ENCODE peak calls at places on chromosomes 13 and 19, in eight cellular contexts. L, I, K, C, N, R, B and S are unnamed samples.
A peak's percentile ranks its signal among the peaks of the same experiment; 100 is the strongest.

GRCh38 chr19:38264486-38265212 is at the start of gene SPINT2:
- DNase-seq in L (no peak), I (peak; percentile 95), K (peak; percentile 89), C (peak; percentile 67), N (no peak), R (peak; percentile 93), B (peak; percentile 47), S (no peak)

GRCh38 chr13:23705578-23705977 is 135.4 kb downstream of the TNFRSF19 start:
- DNase-seq in L (no peak), I (no peak), K (no peak), C (no peak), N (no peak), R (no peak), B (no peak), S (no peak)

GRCh38 chr13:22883961-22884360 is 296.8 kb upstream of the SGCG start:
- DNase-seq in L (no peak), I (no peak), K (no peak), C (no peak), N (no peak), R (peak; percentile 55), B (peak; percentile 26), S (no peak)

GRCh38 chr13:106555631-106556328 is 12.2 kb downstream of the ARGLU1 start:
- DNase-seq in L (no peak), I (no peak), K (no peak), C (no peak), N (peak; percentile 17), R (no peak), B (no peak), S (no peak)

GRCh38 chr19:2097330-2098327 is 914 bp downstream of the IZUMO4 start:
- DNase-seq in L (no peak), I (no peak), K (no peak), C (no peak), N (no peak), R (no peak), B (no peak), S (peak; percentile 90)

GRCh38 chr13:41053384-41053826 is 7.9 kb upstream of the WBP4 start:
- DNase-seq in L (peak; percentile 85), I (no peak), K (no peak), C (no peak), N (no peak), R (no peak), B (no peak), S (no peak)

GRCh38 chr19:46980756-46981155 is 38.9 kb upstream of the NPAS1 start:
- DNase-seq in L (no peak), I (no peak), K (no peak), C (no peak), N (no peak), R (no peak), B (no peak), S (no peak)

GRCh38 chr19:37227996-37228395 is 10.0 kb downstream of the ZNF383 start:
- DNase-seq in L (no peak), I (peak; percentile 56), K (peak; percentile 59), C (peak; percentile 30), N (peak; percentile 10), R (peak; percentile 72), B (no peak), S (no peak)

GRCh38 chr13:42384265-42384664 is 112.3 kb downstream of the AKAP11 start:
- DNase-seq in L (no peak), I (no peak), K (no peak), C (no peak), N (peak; percentile 26), R (no peak), B (no peak), S (no peak)

GRCh38 chr13:44331912-44332840 is 41.4 kb upstream of the SERP2 start:
- DNase-seq in L (peak; percentile 86), I (no peak), K (peak; percentile 81), C (no peak), N (peak; percentile 99), R (no peak), B (no peak), S (no peak)

GRCh38 chr19:42850981-42851717 is 28.4 kb downstream of the PSG1 start:
- DNase-seq in L (peak; percentile 92), I (no peak), K (no peak), C (no peak), N (peak; percentile 87), R (no peak), B (no peak), S (no peak)

GRCh38 chr13:75425216-75426009 is 56.6 kb downstream of the TBC1D4 start:
- DNase-seq in L (no peak), I (no peak), K (no peak), C (no peak), N (no peak), R (no peak), B (no peak), S (no peak)

GRCh38 chr19:51127755-51128154 is 3.0 kb downstream of the SIGLEC9 start:
- DNase-seq in L (peak; percentile 65), I (no peak), K (no peak), C (no peak), N (no peak), R (no peak), B (no peak), S (no peak)

GRCh38 chr19:49850487-49851342 is at the start of gene PTOV1:
- DNase-seq in L (peak; percentile 95), I (peak; percentile 92), K (peak; percentile 96), C (peak; percentile 92), N (peak; percentile 91), R (peak; percentile 93), B (peak; percentile 96), S (peak; percentile 96)
- TF ChIP-seq CTCF in L (no peak), I (no peak), K (no peak), C (no peak), N (no peak), R (no peak), B (no peak), S (no peak)

GRCh38 chr19:57466489-57466888 is 9.5 kb upstream of the VN1R1 start:
- DNase-seq in L (no peak), I (no peak), K (no peak), C (no peak), N (no peak), R (no peak), B (no peak), S (no peak)

GRCh38 chr19:57465680-57466381 is 8.9 kb upstream of the VN1R1 start:
- DNase-seq in L (peak; percentile 23), I (no peak), K (no peak), C (peak; percentile 15), N (no peak), R (no peak), B (no peak), S (no peak)
- TF ChIP-seq CTCF in L (peak; percentile 41), I (no peak), K (peak; percentile 42), C (no peak), N (peak; percentile 27), R (peak; percentile 76), B (peak; percentile 48), S (peak; percentile 41)

DNA sequence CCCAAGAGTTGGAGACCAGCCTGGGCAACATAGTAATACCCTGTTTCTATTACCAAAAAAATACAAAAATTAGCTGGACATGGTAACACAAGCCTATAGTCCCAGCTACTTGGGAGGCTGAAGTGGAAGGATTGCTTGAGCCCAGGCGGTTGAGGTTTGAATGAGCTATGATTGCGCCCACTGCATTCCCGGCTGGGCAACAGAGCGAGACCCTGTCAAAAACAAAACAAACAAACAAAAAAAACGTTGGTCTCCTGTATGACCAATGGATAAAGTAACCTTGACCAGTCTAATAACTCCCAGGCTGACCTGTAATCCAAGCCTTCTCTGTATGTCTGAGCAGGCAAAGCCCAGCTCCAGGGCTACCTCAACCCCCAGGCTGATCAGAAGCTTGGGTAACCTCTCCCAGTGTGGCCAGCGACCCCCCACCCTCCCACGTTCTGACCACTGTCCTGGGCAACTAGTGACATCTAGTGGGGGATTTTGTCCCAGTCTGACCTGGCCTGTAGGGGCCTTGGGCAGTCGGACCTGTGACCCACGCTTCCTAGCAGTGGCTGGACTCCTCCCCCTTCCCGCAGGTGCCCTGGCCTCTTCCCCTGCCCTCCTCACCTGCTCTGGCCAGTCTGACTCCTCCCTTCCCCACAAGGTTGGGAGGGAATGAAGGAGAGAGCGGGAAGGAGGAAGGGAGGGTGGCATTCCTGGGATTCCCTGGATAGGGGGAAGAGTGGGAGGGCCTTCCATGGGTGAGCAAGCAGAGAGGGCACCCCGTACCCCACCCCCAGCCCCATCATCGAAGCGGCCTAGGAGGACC is 1.0 kb upstream of the BCAM start:
- DNase-seq in L (peak; percentile 50), I (peak; percentile 69), K (peak; percentile 74), C (peak; percentile 77), N (peak; percentile 17), R (peak; percentile 99), B (peak; percentile 63), S (no peak)
- TF ChIP-seq CTCF in L (peak; percentile 61), I (peak; percentile 12), K (peak; percentile 52), C (peak; percentile 35), N (peak; percentile 60), R (peak; percentile 73), B (peak; percentile 53), S (peak; percentile 80)

GRCh38 chr13:112930192-112930591 is 38.8 kb upstream of the MCF2L start:
- DNase-seq in L (no peak), I (no peak), K (no peak), C (no peak), N (no peak), R (no peak), B (no peak), S (no peak)

GRCh38 chr13:112929778-112930055 is 39.3 kb upstream of the MCF2L start:
- DNase-seq in L (no peak), I (no peak), K (no peak), C (no peak), N (no peak), R (no peak), B (no peak), S (no peak)

GRCh38 chr13:112928958-112929777 is 39.8 kb upstream of the MCF2L start:
- DNase-seq in L (peak; percentile 44), I (no peak), K (no peak), C (no peak), N (peak; percentile 4), R (no peak), B (no peak), S (no peak)

GRCh38 chr13:112932971-112933370 is 36.0 kb upstream of the MCF2L start:
- DNase-seq in L (no peak), I (no peak), K (no peak), C (no peak), N (no peak), R (no peak), B (no peak), S (no peak)

GRCh38 chr13:112931028-112931934 is 37.7 kb upstream of the MCF2L start:
- DNase-seq in L (peak; percentile 81), I (peak; percentile 69), K (peak; percentile 58), C (peak; percentile 69), N (peak; percentile 14), R (peak; percentile 66), B (peak; percentile 54), S (no peak)
- TF ChIP-seq CTCF in L (peak; percentile 82), I (peak; percentile 78), K (peak; percentile 86), C (no peak), N (peak; percentile 60), R (peak; percentile 73), B (peak; percentile 69), S (peak; percentile 82)

GRCh38 chr19:17775245-17775927 is 19.6 kb upstream of the B3GNT3 start:
- DNase-seq in L (peak; percentile 37), I (no peak), K (peak; percentile 56), C (peak; percentile 83), N (no peak), R (peak; percentile 78), B (peak; percentile 81), S (no peak)
- TF ChIP-seq CTCF in L (peak; percentile 75), I (peak; percentile 9), K (peak; percentile 75), C (peak; percentile 76), N (peak; percentile 66), R (peak; percentile 79), B (peak; percentile 71), S (peak; percentile 81)